ENCODE peak calls at places on chromosomes 13 and 19, in six cellular contexts. S, T, L, O, K and R are unnamed samples.

GRCh38 chr19:50796128-50796633 is 6.0 kb downstream of the ACP4 start:
- DNase-seq in S (no peak), T (no peak), L (no peak), O (no peak), K (no peak), R (no peak)

GRCh38 chr13:94559201-94559795 is 36.7 kb downstream of the TGDS start:
- DNase-seq in S (no peak), T (no peak), L (no peak), O (no peak), K (no peak), R (no peak)

GRCh38 chr13:76620036-76620435 is 266.2 kb downstream of the KCTD12 start:
- DNase-seq in S (no peak), T (no peak), L (no peak), O (no peak), K (peak; percentile 43), R (no peak)

GRCh38 chr13:74026753-74027152 is 107.5 kb downstream of the KLF12 start:
- DNase-seq in S (peak; percentile 75), T (no peak), L (no peak), O (no peak), K (peak; percentile 57), R (peak; percentile 61)

GRCh38 chr13:113855931-113856715 is 7.8 kb downstream of the GAS6 start:
- DNase-seq in S (no peak), T (peak; percentile 14), L (no peak), O (no peak), K (no peak), R (no peak)

GRCh38 chr13:46168341-46168740 is 13.6 kb downstream of the LCP1 start:
- DNase-seq in S (no peak), T (peak; percentile 20), L (no peak), O (no peak), K (no peak), R (no peak)

GRCh38 chr19:51944798-51945552 is 17.7 kb downstream of the ZNF613 start:
- DNase-seq in S (no peak), T (no peak), L (no peak), O (no peak), K (no peak), R (no peak)

GRCh38 chr19:51458051-51458645 is at the start of gene SIGLEC8:
- DNase-seq in S (no peak), T (no peak), L (no peak), O (no peak), K (no peak), R (no peak)

GRCh38 chr19:9406798-9407352 is 28.5 kb downstream of the ZNF266 start:
- DNase-seq in S (peak; percentile 54), T (peak; percentile 70), L (no peak), O (peak; percentile 67), K (peak; percentile 87), R (peak; percentile 10)

GRCh38 chr19:18606281-18607221 is at the start of gene CRLF1:
- DNase-seq in S (no peak), T (peak; percentile 43), L (peak; percentile 55), O (no peak), K (no peak), R (no peak)

GRCh38 chr13:20428666-20429644 is 96.7 kb downstream of the CRYL1 start:
- DNase-seq in S (no peak), T (no peak), L (no peak), O (no peak), K (peak; percentile 85), R (no peak)

GRCh38 chr19:39599116-39599515 is 3.2 kb upstream of the LGALS13 start:
- DNase-seq in S (peak; percentile 16), T (no peak), L (peak; percentile 77), O (no peak), K (peak; percentile 16), R (no peak)

GRCh38 chr19:19385900-19386339 is 19.6 kb upstream of the GATAD2A start:
- DNase-seq in S (peak; percentile 66), T (no peak), L (no peak), O (peak; percentile 86), K (peak; percentile 42), R (no peak)

GRCh38 chr19:6712692-6713670 is 7.5 kb downstream of the C3 start:
- DNase-seq in S (no peak), T (no peak), L (no peak), O (no peak), K (no peak), R (no peak)

GRCh38 chr19:6712231-6712630 is 8.2 kb downstream of the C3 start:
- DNase-seq in S (no peak), T (no peak), L (no peak), O (no peak), K (no peak), R (no peak)

GRCh38 chr19:6711078-6711361 is 9.4 kb downstream of the C3 start:
- DNase-seq in S (no peak), T (no peak), L (no peak), O (no peak), K (no peak), R (no peak)

GRCh38 chr19:6710273-6711077 is 10.0 kb downstream of the C3 start:
- DNase-seq in S (no peak), T (no peak), L (peak; percentile 60), O (no peak), K (no peak), R (no peak)

GRCh38 chr19:6711605-6712004 is 8.8 kb downstream of the C3 start:
- DNase-seq in S (no peak), T (no peak), L (no peak), O (no peak), K (no peak), R (no peak)
- H3K27me3 ChIP-seq in S (no peaks in the 10 kb centered on the region), T (no peaks in the 10 kb centered on the region), L (peaks cover 43% of the 10 kb centered on the region), O (no peaks in the 10 kb centered on the region), K (no peaks in the 10 kb centered on the region), R (peaks cover 21% of the 10 kb centered on the region)

GRCh38 chr13:39378293-39378692 is 224.7 kb downstream of the LHFPL6 start:
- DNase-seq in S (no peak), T (no peak), L (no peak), O (no peak), K (no peak), R (no peak)

GRCh38 chr13:39377699-39378098 is 225.3 kb downstream of the LHFPL6 start:
- DNase-seq in S (no peak), T (no peak), L (no peak), O (no peak), K (no peak), R (no peak)

GRCh38 chr13:39374741-39375189 is 228.2 kb downstream of the LHFPL6 start:
- DNase-seq in S (no peak), T (no peak), L (no peak), O (no peak), K (peak; percentile 12), R (no peak)

GRCh38 chr13:39373108-39373507 is 229.9 kb downstream of the LHFPL6 start:
- DNase-seq in S (no peak), T (no peak), L (no peak), O (no peak), K (no peak), R (no peak)

DNA sequence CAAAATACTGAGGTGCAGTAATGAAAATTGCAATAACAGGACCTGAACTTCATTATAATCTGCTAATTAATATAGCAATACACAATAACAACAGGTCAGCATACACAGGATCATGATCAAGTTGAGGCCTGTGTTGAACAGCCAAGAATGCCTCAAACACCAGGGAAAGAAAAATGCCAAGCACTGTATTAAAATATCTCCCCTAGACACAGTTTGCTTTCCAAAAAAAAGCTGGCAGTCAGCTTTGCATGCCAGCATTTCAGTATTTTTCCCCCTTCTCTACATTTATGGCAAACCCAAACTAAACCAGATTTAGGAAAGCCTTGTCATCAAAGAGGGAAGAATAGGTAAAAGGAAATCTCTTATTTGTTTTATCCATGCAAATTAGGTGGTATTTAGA is 226.9 kb downstream of the LHFPL6 start:
- DNase-seq in S (no peak), T (no peak), L (no peak), O (no peak), K (no peak), R (no peak)
- H3K27me3 ChIP-seq in S (no peaks in the 10 kb centered on the region), T (no peaks in the 10 kb centered on the region), L (peaks cover 9% of the 10 kb centered on the region), O (no peaks in the 10 kb centered on the region), K (no peaks in the 10 kb centered on the region), R (no peaks in the 10 kb centered on the region)

GRCh38 chr19:15923702-15924101 is 10.6 kb downstream of the CYP4F11 start:
- DNase-seq in S (no peak), T (no peak), L (no peak), O (no peak), K (no peak), R (no peak)
- H3K27me3 ChIP-seq in S (no peaks in the 10 kb centered on the region), T (peaks cover 4% of the 10 kb centered on the region), L (no peaks in the 10 kb centered on the region), O (no peaks in the 10 kb centered on the region), K (no peaks in the 10 kb centered on the region), R (peaks cover 38% of the 10 kb centered on the region)

GRCh38 chr13:66491241-66491640 is 738.9 kb downstream of the PCDH9 start:
- DNase-seq in S (no peak), T (no peak), L (no peak), O (no peak), K (no peak), R (no peak)
- H3K27me3 ChIP-seq in S (no peaks in the 10 kb centered on the region), T (no peaks in the 10 kb centered on the region), L (no peaks in the 10 kb centered on the region), O (peaks cover 3% of the 10 kb centered on the region), K (no peaks in the 10 kb centered on the region), R (no peaks in the 10 kb centered on the region)

DNA sequence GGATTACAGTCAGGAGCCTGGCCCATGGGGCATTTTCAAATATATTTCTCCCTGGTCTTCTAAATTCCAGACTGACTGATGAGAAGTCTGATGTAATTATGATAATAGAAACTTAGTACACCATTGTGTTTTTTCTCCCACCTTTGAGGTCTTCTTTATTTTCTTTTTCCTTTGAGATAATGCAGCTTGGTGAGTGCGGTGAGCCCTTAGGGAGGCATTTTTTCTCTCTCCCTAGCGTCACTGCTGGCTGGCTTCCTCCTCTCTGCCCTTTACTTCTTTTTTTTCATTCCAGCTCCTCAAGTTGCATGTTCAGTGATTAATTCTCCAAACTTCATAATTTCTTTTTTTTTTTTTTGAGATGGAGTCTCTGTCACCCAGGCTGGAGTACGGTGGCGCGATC is 12.8 kb upstream of the CDC42EP5 start:
- DNase-seq in S (no peak), T (no peak), L (no peak), O (no peak), K (no peak), R (no peak)
- H3K27me3 ChIP-seq in S (no peaks in the 10 kb centered on the region), T (no peaks in the 10 kb centered on the region), L (no peaks in the 10 kb centered on the region), O (no peaks in the 10 kb centered on the region), K (no peaks in the 10 kb centered on the region), R (peaks cover 5% of the 10 kb centered on the region)

DNA sequence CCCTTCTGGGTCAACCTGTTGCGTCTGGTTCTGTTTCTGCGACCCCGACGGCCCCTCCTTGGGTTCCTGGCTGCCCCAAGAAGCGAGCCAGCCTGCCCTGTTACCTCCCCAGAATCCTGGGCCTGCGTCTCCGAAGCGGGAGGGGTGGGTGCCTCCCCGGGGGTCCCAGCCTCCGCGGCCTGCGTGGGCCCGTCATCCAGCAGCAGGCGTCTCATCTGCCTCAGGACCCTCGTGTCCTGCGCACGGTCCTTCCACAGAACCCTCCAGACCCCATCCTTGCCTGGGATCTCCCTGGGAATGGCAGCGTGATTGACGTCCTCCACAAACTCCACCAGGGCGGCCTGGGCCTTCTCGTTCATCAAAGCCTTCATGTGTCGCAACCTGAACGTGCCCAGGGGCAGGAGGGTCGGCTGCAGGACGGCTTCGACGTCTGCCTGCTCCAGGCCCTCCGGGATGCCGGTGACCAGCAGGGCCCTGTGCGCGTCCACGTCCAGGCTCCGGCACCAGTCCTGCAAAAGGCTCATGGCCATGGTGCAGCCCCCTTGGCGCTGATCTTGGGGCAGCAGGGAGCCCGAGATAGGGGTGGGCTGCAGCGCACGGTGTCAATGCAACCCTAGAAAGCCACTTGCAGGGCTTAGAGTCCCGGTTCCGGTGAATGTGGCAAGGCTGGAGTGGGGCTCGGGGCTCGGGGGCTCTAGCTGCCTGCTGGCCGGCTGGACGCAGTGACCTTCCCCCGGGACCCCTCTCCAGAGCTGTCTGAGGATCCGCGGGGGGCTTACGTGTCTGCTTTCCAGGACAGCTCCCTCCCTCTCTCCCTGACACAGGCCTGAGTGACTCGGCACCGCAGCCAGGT is 505 bp downstream of the PNMA8B start:
- DNase-seq in S (no peak), T (no peak), L (peak; percentile 31), O (peak; percentile 67), K (no peak), R (no peak)
- H3K27me3 ChIP-seq in S (peaks cover 30% of the 10 kb centered on the region), T (peaks cover 30% of the 10 kb centered on the region), L (peaks cover 52% of the 10 kb centered on the region), O (no peaks in the 10 kb centered on the region), K (peaks cover 15% of the 10 kb centered on the region), R (peaks cover 45% of the 10 kb centered on the region)